ENCODE peak calls at places on chromosomes 11 and 22, in nine cellular contexts. C, S, R, L, O, H, V, I and F are unnamed samples.

GRCh38 chr11:132056689-132057088 is 686.3 kb downstream of the NTM start:
- DNase-seq in I (peak; percentile 81), C (no peak), S (no peak), H (no peak), L (no peak), O (no peak), R (peak; percentile 23), V (no peak), F (no peak)

GRCh38 chr11:64444838-64445441 is 86.0 kb downstream of the RPS6KA4 start:
- DNase-seq in I (no peak), R (no peak), V (peak; percentile 42), O (no peak), S (no peak), H (peak; percentile 78), L (peak; percentile 49), C (peak; percentile 47), F (peak; percentile 74)

GRCh38 chr11:73426184-73426845 is 50.1 kb downstream of the RELT start:
- DNase-seq in C (no peak), L (no peak), V (no peak), H (no peak), I (no peak), S (no peak), R (no peak), O (peak; percentile 53), F (no peak)

GRCh38 chr11:12642040-12642439 is 32.2 kb upstream of the TEAD1 start:
- DNase-seq in V (no peak), S (no peak), O (peak; percentile 22), L (no peak), I (no peak), H (no peak), C (no peak), R (peak; percentile 15), F (no peak)

GRCh38 chr11:66287256-66288137 is 1.4 kb downstream of the YIF1A start:
- DNase-seq in R (no peak), H (no peak), C (no peak), I (no peak), S (no peak), V (no peak), L (no peak), O (no peak), F (no peak)

GRCh38 chr11:10050561-10050960 is 243.5 kb downstream of the SBF2 start:
- DNase-seq in S (no peak), R (peak; percentile 21), V (no peak), C (peak; percentile 85), I (no peak), O (no peak), H (no peak), L (no peak), F (no peak)

GRCh38 chr11:26297179-26297970 is 34.6 kb upstream of the ANO3 start:
- DNase-seq in I (no peak), C (peak; percentile 64), O (peak; percentile 61), H (peak; percentile 76), V (peak; percentile 41), L (peak; percentile 66), S (no peak), R (peak; percentile 77), F (peak; percentile 33)

GRCh38 chr11:82889133-82890001 is 10.9 kb downstream of the PRCP start:
- DNase-seq in S (no peak), C (peak; percentile 46), H (peak; percentile 78), V (peak; percentile 74), R (no peak), I (no peak), O (no peak), L (no peak), F (no peak)

GRCh38 chr22:49849161-49850020 is 4.3 kb upstream of the ZBED4 start:
- DNase-seq in C (no peak), L (no peak), I (no peak), S (no peak), H (no peak), R (no peak), O (no peak), V (no peak), F (peak; percentile 81)

GRCh38 chr11:110526323-110526722 is 96.6 kb downstream of the FDX1 start:
- DNase-seq in H (no peak), O (no peak), S (no peak), C (no peak), V (no peak), I (no peak), L (no peak), R (no peak), F (no peak)

GRCh38 chr11:133738624-133739023 is 106.7 kb downstream of the SPATA19 start:
- DNase-seq in H (no peak), O (no peak), V (no peak), S (no peak), I (no peak), C (no peak), L (no peak), R (no peak), F (no peak)

GRCh38 chr11:133693110-133693509 is 152.2 kb downstream of the SPATA19 start:
- DNase-seq in I (no peak), R (no peak), L (no peak), V (no peak), O (peak; percentile 37), C (no peak), H (no peak), S (no peak), F (no peak)

GRCh38 chr11:47571012-47571729 is 5.8 kb downstream of the PTPMT1 start:
- DNase-seq in V (peak; percentile 31), L (no peak), H (no peak), I (no peak), S (no peak), C (no peak), R (no peak), O (no peak), F (no peak)

GRCh38 chr11:125108469-125108868 is 3.0 kb downstream of the TMEM218 start:
- DNase-seq in L (no peak), I (no peak), V (no peak), C (no peak), O (no peak), S (no peak), H (no peak), R (no peak), F (no peak)

GRCh38 chr11:114154271-114155047 is 94.9 kb downstream of the ZBTB16 start:
- DNase-seq in L (no peak), S (no peak), I (peak; percentile 86), C (no peak), H (no peak), V (no peak), O (no peak), R (no peak), F (no peak)

GRCh38 chr11:24389575-24389974 is 107.3 kb upstream of the LUZP2 start:
- DNase-seq in C (no peak), V (no peak), L (no peak), O (no peak), S (no peak), H (no peak), I (no peak), R (no peak), F (no peak)

GRCh38 chr11:124722176-124722575 is 17.6 kb upstream of the NRGN start:
- DNase-seq in S (no peak), C (no peak), H (no peak), R (no peak), O (no peak), V (no peak), I (no peak), L (no peak), F (no peak)

GRCh38 chr22:37775785-37776638 is 31.7 kb upstream of the GCAT start:
- DNase-seq in S (no peak), I (no peak), V (no peak), C (peak; percentile 77), R (no peak), L (no peak), O (no peak), H (no peak), F (no peak)

GRCh38 chr11:13183094-13183825 is 94.3 kb upstream of the BMAL1 start:
- DNase-seq in I (no peak), O (peak; percentile 40), S (no peak), L (peak; percentile 43), R (peak; percentile 32), H (peak; percentile 32), C (peak; percentile 66), V (peak; percentile 14), F (no peak)

GRCh38 chr11:65439331-65440181 is 17.0 kb downstream of the NEAT1 start:
- DNase-seq in C (peak; percentile 11), I (peak; percentile 57), L (no peak), S (no peak), H (no peak), R (no peak), V (no peak), O (no peak), F (no peak)

GRCh38 chr11:15816270-15816871 is 540.0 kb downstream of the SOX6 start:
- DNase-seq in O (no peak), C (peak; percentile 15), L (no peak), S (peak; percentile 16), V (no peak), I (peak; percentile 77), H (peak; percentile 10), R (peak; percentile 24), F (no peak)
- H3K4me3 ChIP-seq in O (no peak overlapping the region), C (no peak overlapping the region), L (no peak overlapping the region), S (peak overlapping the region; percentile 24), V (no peak overlapping the region), I (no peak overlapping the region), H (no peak overlapping the region), R (no peak overlapping the region), F (no peak overlapping the region)

DNA sequence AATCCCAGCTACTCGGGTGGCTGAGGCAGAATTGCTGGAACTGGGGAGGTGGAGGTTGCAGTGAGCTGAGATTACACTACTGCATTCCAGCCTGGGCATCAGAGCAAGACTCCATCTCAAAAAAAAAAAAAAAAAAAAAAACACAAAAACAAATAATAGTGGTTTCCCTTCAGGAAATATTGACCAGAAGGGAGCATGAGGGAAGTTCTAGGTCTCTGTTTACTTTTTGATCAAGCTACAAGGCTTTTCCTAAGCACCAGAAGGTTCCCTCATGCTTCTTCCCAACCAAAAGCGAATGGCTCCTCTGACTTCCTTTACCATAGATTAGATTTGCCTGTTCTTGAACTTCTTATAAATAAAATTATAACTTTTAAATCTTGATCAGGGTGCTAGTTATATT is 18.3 kb downstream of the MYO18B start:
- DNase-seq in H (no peak), L (no peak), O (no peak), V (no peak), R (no peak), S (no peak), C (no peak), I (no peak), F (no peak)
- H3K36me3 ChIP-seq in H (no peaks in the 10 kb centered on the region), L (no peaks in the 10 kb centered on the region), O (peaks cover 19% of the 10 kb centered on the region), V (no peaks in the 10 kb centered on the region), R (no peaks in the 10 kb centered on the region), S (no peaks in the 10 kb centered on the region), C (no peaks in the 10 kb centered on the region), I (peaks cover 33% of the 10 kb centered on the region), F (no peaks in the 10 kb centered on the region)

DNA sequence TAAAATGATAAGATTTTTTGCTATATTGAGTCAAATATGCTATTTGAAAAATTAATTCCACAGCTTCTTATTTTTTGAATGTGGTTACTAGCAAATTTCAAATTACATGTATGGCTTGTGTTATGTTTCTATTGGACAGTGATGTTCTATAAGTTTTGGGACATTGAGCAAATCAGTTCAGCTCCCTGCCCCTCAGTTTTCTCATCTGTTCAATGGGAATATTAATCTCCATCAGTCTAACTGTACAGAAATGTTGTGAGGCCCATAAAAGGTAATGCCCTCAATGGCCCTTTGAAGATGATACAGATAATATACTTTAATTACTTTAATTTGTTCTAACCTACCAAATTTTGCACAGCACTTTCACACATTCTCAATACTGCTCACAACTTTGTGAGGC is 15.2 kb downstream of the WT1 start:
- DNase-seq in H (no peak), O (no peak), L (no peak), S (no peak), I (no peak), C (no peak), V (no peak), R (no peak), F (no peak)
- H3K27me3 ChIP-seq in H (no peaks in the 10 kb centered on the region), O (peaks cover 82% of the 10 kb centered on the region), L (peaks cover 33% of the 10 kb centered on the region), S (no peaks in the 10 kb centered on the region), I (no peaks in the 10 kb centered on the region), C (no peaks in the 10 kb centered on the region), V (no peaks in the 10 kb centered on the region), R (peaks cover 80% of the 10 kb centered on the region), F (peaks cover 1% of the 10 kb centered on the region)

GRCh38 chr11:118176400-118177134 is at the start of gene SCN2B:
- DNase-seq in C (no peak), R (no peak), I (no peak), H (peak; percentile 53), O (peak; percentile 55), L (peak; percentile 71), V (no peak), S (no peak), F (peak; percentile 75)
- H3K4me3 ChIP-seq in C (no peak within 1 kb of the TSS), R (peak within 1 kb of the TSS; percentile 21), I (peak within 1 kb of the TSS; percentile 55), H (peak within 1 kb of the TSS; percentile 52), O (peak within 1 kb of the TSS; percentile 42), L (peak within 1 kb of the TSS; percentile 70), V (no peak within 1 kb of the TSS), S (peak within 1 kb of the TSS; percentile 17), F (peak within 1 kb of the TSS; percentile 58)